ENCODE peak calls at places on chromosomes 1 and 21, in eight cellular contexts. X, R, G, F, K, L, Q and O are unnamed samples.

GRCh38 chr1:108646661-108647269 is 14.1 kb downstream of the HENMT1 start:
- DNase-seq in K (peak; percentile 63), R (no peak), X (peak; percentile 47), F (peak; percentile 60), Q (peak; percentile 47), G (peak; percentile 27), L (peak; percentile 53), O (peak; percentile 63)

GRCh38 chr1:59057211-59057694 is 239.6 kb upstream of the FGGY start:
- DNase-seq in G (peak; percentile 99), K (no peak), L (peak; percentile 74), R (peak; percentile 88), X (no peak), F (peak; percentile 56), Q (peak; percentile 81), O (peak; percentile 88)

GRCh38 chr1:100430368-100430767 is 78.1 kb downstream of the CDC14A start:
- DNase-seq in F (peak; percentile 43), R (no peak), X (no peak), L (no peak), K (no peak), Q (no peak), G (no peak), O (peak; percentile 15)

GRCh38 chr1:44406761-44407429 is 1.8 kb downstream of the RNF220 start:
- DNase-seq in F (no peak), X (no peak), G (no peak), K (no peak), R (no peak), Q (no peak), L (peak; percentile 74), O (no peak)

GRCh38 chr1:116432655-116433282 is 59.7 kb downstream of the ATP1A1 start:
- DNase-seq in K (no peak), R (no peak), G (no peak), Q (no peak), F (no peak), X (no peak), L (no peak), O (no peak)

GRCh38 chr1:110171134-110171733 is 20.9 kb downstream of the SLC6A17 start:
- DNase-seq in K (no peak), L (no peak), G (no peak), X (no peak), Q (no peak), R (no peak), F (no peak), O (no peak)

GRCh38 chr1:6991271-6991670 is 206.0 kb downstream of the CAMTA1 start:
- DNase-seq in Q (peak; percentile 56), R (peak; percentile 13), G (peak; percentile 36), L (no peak), K (no peak), X (no peak), F (no peak), O (peak; percentile 70)

GRCh38 chr1:35451125-35451528 is 106.1 kb downstream of the KIAA0319L start:
- DNase-seq in G (peak; percentile 61), F (peak; percentile 87), X (peak; percentile 81), K (peak; percentile 47), L (peak; percentile 93), R (peak; percentile 23), Q (no peak), O (peak; percentile 78)

GRCh38 chr21:36209626-36210171 is 53.1 kb downstream of the DOP1B start:
- DNase-seq in X (no peak), G (peak; percentile 43), Q (peak; percentile 42), F (peak; percentile 70), L (peak; percentile 90), K (no peak), R (peak; percentile 14), O (peak; percentile 90)

GRCh38 chr1:180920702-180921101 is 8.0 kb downstream of the KIAA1614 start:
- DNase-seq in X (no peak), Q (no peak), G (no peak), R (no peak), L (no peak), K (no peak), F (no peak), O (no peak)

GRCh38 chr21:18801468-18801867 is 397.9 kb upstream of the TMPRSS15 start:
- DNase-seq in K (no peak), Q (no peak), G (no peak), F (peak; percentile 27), L (no peak), R (no peak), X (no peak), O (peak; percentile 3)

GRCh38 chr21:36163780-36164426 is 7.3 kb downstream of the DOP1B start:
- DNase-seq in R (no peak), F (no peak), Q (no peak), G (no peak), L (no peak), X (no peak), K (no peak), O (no peak)

GRCh38 chr1:59384443-59384842 is 87.5 kb downstream of the FGGY start:
- DNase-seq in K (no peak), L (no peak), R (no peak), Q (no peak), F (no peak), G (no peak), X (no peak), O (no peak)

GRCh38 chr1:41868241-41868953 is 50.3 kb downstream of the HIVEP3 start:
- DNase-seq in X (no peak), K (no peak), F (no peak), L (no peak), G (no peak), R (no peak), Q (no peak), O (peak; percentile 42)

GRCh38 chr1:53143527-53143926 is 1.1 kb upstream of the SLC1A7 start:
- DNase-seq in X (no peak), Q (no peak), L (no peak), K (no peak), F (no peak), R (no peak), G (no peak), O (no peak)

GRCh38 chr1:153608089-153608672 is 4.8 kb downstream of the S100A16 start:
- DNase-seq in X (no peak), R (no peak), F (no peak), Q (no peak), K (no peak), L (peak; percentile 48), G (no peak), O (peak; percentile 73)

GRCh38 chr1:67590329-67590728 is 94.7 kb upstream of the GADD45A start:
- DNase-seq in G (no peak), X (peak; percentile 9), K (no peak), Q (no peak), R (no peak), F (no peak), L (no peak), O (no peak)

GRCh38 chr1:170285027-170285426 is 139.3 kb downstream of the NTMT2 start:
- DNase-seq in K (no peak), F (no peak), Q (no peak), R (no peak), L (no peak), X (no peak), G (no peak), O (no peak)

GRCh38 chr1:231049121-231049979 is 9.3 kb upstream of the FAM89A start:
- DNase-seq in G (no peak), R (no peak), Q (no peak), F (no peak), L (no peak), K (no peak), X (no peak), O (peak; percentile 88)

GRCh38 chr1:77421504-77422233 is 139.8 kb downstream of the AK5 start:
- DNase-seq in F (no peak), X (no peak), Q (no peak), G (no peak), R (no peak), L (no peak), K (no peak), O (no peak)

GRCh38 chr21:29085106-29085752 is 11.8 kb upstream of the CCT8 start:
- DNase-seq in K (no peak), Q (no peak), R (no peak), X (no peak), L (no peak), F (no peak), G (no peak), O (no peak)

GRCh38 chr21:41321908-41322495 is 5.4 kb downstream of the FAM3B start:
- DNase-seq in K (no peak), Q (no peak), R (no peak), X (no peak), L (no peak), F (peak; percentile 54), G (no peak), O (no peak)

GRCh38 chr1:31460027-31460426 is 47.0 kb downstream of the SERINC2 start:
- DNase-seq in L (peak; percentile 67), Q (no peak), X (no peak), F (no peak), R (no peak), K (no peak), G (no peak), O (no peak)

GRCh38 chr1:117066367-117066766 is 6.2 kb downstream of the TTF2 start:
- DNase-seq in X (no peak), K (no peak), R (no peak), Q (no peak), F (no peak), G (no peak), L (no peak), O (no peak)

GRCh38 chr1:77539510-77540142 is 142.8 kb downstream of the ZZZ3 start:
- DNase-seq in R (no peak), Q (peak; percentile 45), X (no peak), F (no peak), G (peak; percentile 96), K (no peak), L (no peak), O (no peak)

GRCh38 chr1:201708085-201708512 is 120.9 kb upstream of the IPO9 start:
- DNase-seq in L (no peak), R (no peak), Q (no peak), X (no peak), F (no peak), K (no peak), G (peak; percentile 63), O (no peak)